ENCODE peak calls at places on chromosome 9, in four cellular contexts. O is A549, Y is esophagus muscularis mucosa, R is IMR-90. A is an unnamed sample. For H3K4me1, the result is how much of the 10 kb centered on the place peaks cover.

GRCh38 chr9:94786586-94786985 is 60.1 kb downstream of the AOPEP start:
- DNase-seq in O (no peak), Y (no peak), R (no peak), A (no peak)

GRCh38 chr9:2228641-2229040 is 213.5 kb downstream of the SMARCA2 start:
- DNase-seq in O (no peak), Y (no peak), R (no peak), A (no peak)

GRCh38 chr9:95023217-95024003 is 294.1 kb downstream of the FANCC start:
- DNase-seq in O (peak), Y (no peak), R (peak), A (no peak)

GRCh38 chr9:73680831-73681230 is 529.2 kb downstream of the ANXA1 start:
- DNase-seq in O (no peak), Y (no peak), R (no peak), A (no peak)

GRCh38 chr9:113293285-113293874 is 9.8 kb downstream of the RNF183 start:
- DNase-seq in O (no peak), Y (no peak), R (peak), A (no peak)

GRCh38 chr9:96441798-96442445 is 8.0 kb upstream of the HABP4 start:
- DNase-seq in O (no peak), Y (no peak), R (peak), A (no peak)

GRCh38 chr9:223167-223566 is 8.5 kb downstream of the DOCK8 start:
- DNase-seq in O (no peak), Y (no peak), R (no peak), A (no peak)

GRCh38 chr9:34514401-34514800 is 8.4 kb downstream of the ENHO start:
- DNase-seq in O (no peak), Y (no peak), R (no peak), A (no peak)

GRCh38 chr9:77981332-77981731 is 50.3 kb downstream of the GNAQ start:
- DNase-seq in O (no peak), Y (no peak), R (peak), A (peak)

GRCh38 chr9:121156263-121156731 is 45.4 kb downstream of the RAB14 start:
- DNase-seq in O (no peak), Y (no peak), R (peak), A (no peak)

GRCh38 chr9:13816837-13817236 is 497.1 kb downstream of the NFIB start:
- DNase-seq in O (no peak), Y (no peak), R (no peak), A (no peak)

GRCh38 chr9:127790094-127790855 is 4.4 kb downstream of the CDK9 start:
- DNase-seq in O (no peak), Y (no peak), R (no peak), A (no peak)

GRCh38 chr9:114395768-114396167 is 8.0 kb upstream of the AKNA start:
- DNase-seq in O (no peak), Y (no peak), R (no peak), A (no peak)

GRCh38 chr9:114392749-114393112 is 4.9 kb upstream of the AKNA start:
- DNase-seq in O (no peak), Y (no peak), R (no peak), A (no peak)

GRCh38 chr9:114396558-114397218 is 8.9 kb upstream of the AKNA start:
- DNase-seq in O (no peak), Y (no peak), R (peak), A (no peak)

GRCh38 chr9:114395196-114395595 is 7.4 kb upstream of the AKNA start:
- DNase-seq in O (no peak), Y (no peak), R (no peak), A (no peak)

GRCh38 chr9:114394523-114395193 is 6.9 kb upstream of the AKNA start:
- DNase-seq in O (no peak), Y (no peak), R (no peak), A (peak)
- H3K4me1 ChIP-seq in O (under half), Y (under half), R (under half), A (under half)

GRCh38 chr9:137114613-137115393 is at the start of gene DPP7:
- DNase-seq in O (peak), Y (no peak), R (peak), A (peak)
- TF ChIP-seq POLR2A in O (peak), Y (no peak), R (no peak), A (no peak)

GRCh38 chr9:72579880-72580570 is 58.6 kb downstream of the TMC1 start:
- DNase-seq in O (no peak), Y (no peak), R (peak), A (no peak)
- H3K4me1 ChIP-seq in O (half or more), Y (under half), R (under half), A (under half)

GRCh38 chr9:134534661-134535080 is 106.9 kb upstream of the COL5A1 start:
- DNase-seq in O (no peak), Y (no peak), R (peak), A (no peak)
- TF ChIP-seq POLR2A in O (no peak), Y (no peak), R (no peak), A (no peak)

GRCh38 chr9:97900738-97901565 is 21.3 kb downstream of the TRMO start:
- DNase-seq in O (peak), Y (peak), R (peak), A (no peak)
- H3K4me1 ChIP-seq in O (under half), Y (under half), R (under half), A (under half)

DNA sequence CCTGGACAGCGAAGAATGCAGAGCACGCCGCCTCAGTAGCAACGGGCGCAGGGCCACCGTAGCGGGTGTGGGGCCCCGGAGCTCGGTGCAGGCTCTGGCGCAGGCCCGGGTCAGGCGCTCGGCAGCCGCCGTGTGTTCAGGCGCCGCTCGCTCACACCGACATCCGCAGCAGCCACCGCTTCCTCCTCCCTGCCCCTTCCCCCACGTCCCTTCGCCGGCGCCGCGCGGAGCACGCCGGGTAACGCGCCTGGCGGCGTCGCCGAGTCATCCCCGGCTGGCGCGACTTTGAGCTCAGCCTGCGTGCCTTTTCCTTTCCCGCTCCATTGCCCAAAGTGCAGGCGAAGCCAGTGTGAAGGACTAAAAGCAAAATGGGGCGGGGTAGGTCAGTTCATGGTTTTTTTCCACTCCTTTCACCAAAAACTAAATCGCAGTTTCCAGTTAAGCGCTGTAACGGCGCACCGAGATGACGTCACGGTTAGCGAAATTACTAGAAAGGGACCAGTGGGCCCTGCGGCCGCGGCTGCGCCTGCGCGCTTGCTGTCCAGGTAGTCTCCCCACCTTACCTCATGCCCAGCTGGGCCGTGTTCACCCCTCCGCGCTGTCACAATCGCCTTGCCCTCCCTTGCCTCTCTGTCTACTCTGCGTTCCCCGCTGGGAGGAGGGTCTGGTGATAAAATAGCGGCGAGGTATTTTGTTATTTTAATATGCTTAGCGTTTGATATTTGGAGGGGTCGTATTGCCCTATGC is at the start of gene UBQLN1:
- DNase-seq in O (peak), Y (peak), R (peak), A (peak)
- TF ChIP-seq POLR2A in O (peak), Y (peak), R (peak), A (peak)

DNA sequence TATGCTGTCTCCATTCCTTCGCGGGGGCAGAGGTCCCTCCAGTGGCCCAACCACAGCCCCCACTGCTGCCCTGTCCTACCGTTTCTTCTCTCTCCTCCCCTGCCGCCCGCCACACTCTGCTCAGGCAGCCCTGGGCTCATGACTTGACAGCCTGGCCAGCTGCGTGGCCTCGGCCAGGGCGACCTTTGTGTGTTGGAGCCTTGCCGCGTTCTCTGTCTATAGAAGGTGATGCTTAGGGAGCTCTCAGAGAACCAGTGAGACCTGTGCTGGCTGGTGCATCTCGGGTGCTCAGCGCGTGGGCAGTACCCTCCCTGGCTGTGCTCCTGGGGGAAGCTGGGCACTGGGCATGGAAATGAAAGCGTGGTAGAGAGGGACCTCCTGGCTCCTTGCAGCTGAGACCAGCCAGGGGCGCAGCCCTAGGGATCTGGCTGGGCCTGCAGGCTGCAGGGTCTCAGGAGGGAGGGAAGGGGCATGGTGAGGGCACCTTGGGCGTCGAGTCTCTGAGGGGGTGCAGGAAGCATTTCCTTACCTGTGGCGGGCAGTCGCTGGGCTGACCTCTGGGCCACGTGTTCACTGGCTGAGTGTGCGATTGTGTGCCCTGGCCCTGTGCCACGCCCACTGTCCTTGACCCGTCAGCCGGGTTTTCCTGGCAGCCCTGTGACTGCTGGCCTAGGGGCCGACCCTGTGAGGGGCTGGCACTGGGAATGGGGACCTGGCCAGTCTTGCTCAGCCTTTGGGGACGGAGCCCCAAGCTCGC is 50.3 kb downstream of the RXRA start:
- DNase-seq in O (no peak), Y (no peak), R (no peak), A (no peak)
- H3K4me1 ChIP-seq in O (half or more), Y (half or more), R (under half), A (under half)

GRCh38 chr9:108882052-108882888 is 20.2 kb downstream of the ACTL7A start:
- DNase-seq in O (no peak), Y (no peak), R (no peak), A (no peak)
- TF ChIP-seq POLR2A in O (no peak), Y (no peak), R (no peak), A (no peak)

A was measured in Peyer's patch.